ENCODE peak calls at places on chromosome 15, in eight cellular contexts. E is DND-41, X is hepatocyte, R is cardiac muscle cell, I is astrocyte, T is heart right ventricle, S is testis, H is tibial artery. Y is an unnamed sample.

GRCh38 chr15:69807752-69808151 is 290.0 kb downstream of the TLE3 start:
- DNase-seq in E (no peak), X (peak; percentile 23), R (no peak), I (peak; percentile 8), T (no peak), S (no peak), H (peak; percentile 31), Y (no peak)

GRCh38 chr15:100083572-100083971 is 258.2 kb downstream of the ADAMTS17 start:
- DNase-seq in E (no peak), X (no peak), R (no peak), I (no peak), T (peak; percentile 22), S (no peak), H (peak; percentile 52), Y (no peak)

GRCh38 chr15:58357529-58358476 is 74.0 kb upstream of the LIPC start:
- DNase-seq in E (peak; percentile 20), X (peak; percentile 26), R (no peak), I (peak; percentile 25), T (no peak), S (no peak), H (no peak), Y (no peak)

GRCh38 chr15:69346112-69346511 is 47.4 kb downstream of the PAQR5 start:
- DNase-seq in E (no peak), X (no peak), R (no peak), I (peak; percentile 13), T (no peak), S (no peak), H (no peak), Y (no peak)

GRCh38 chr15:46413799-46414198 is 779.0 kb downstream of the SQOR start:
- DNase-seq in E (no peak), X (no peak), R (no peak), I (peak; percentile 20), T (no peak), S (no peak), H (no peak), Y (no peak)

GRCh38 chr15:78629716-78630065 is 8.9 kb upstream of the CHRNA3 start:
- DNase-seq in E (no peak), X (no peak), R (no peak), I (no peak), T (no peak), S (no peak), H (no peak), Y (no peak)

GRCh38 chr15:23687143-23687470 is at the start of gene NDN:
- DNase-seq in E (no peak), X (peak; percentile 82), R (peak; percentile 71), I (peak; percentile 49), T (peak; percentile 25), S (peak; percentile 83), H (no peak), Y (no peak)

GRCh38 chr15:85810075-85810474 is 15.3 kb upstream of the KLHL25 start:
- DNase-seq in E (no peak), X (no peak), R (no peak), I (no peak), T (no peak), S (no peak), H (no peak), Y (no peak)

GRCh38 chr15:74441248-74441939 is 7.6 kb upstream of the SEMA7A start:
- DNase-seq in E (no peak), X (no peak), R (no peak), I (no peak), T (no peak), S (no peak), H (no peak), Y (no peak)

GRCh38 chr15:80474751-80475295 is 70.6 kb downstream of the ARNT2 start:
- DNase-seq in E (no peak), X (no peak), R (no peak), I (peak; percentile 96), T (no peak), S (no peak), H (no peak), Y (no peak)

GRCh38 chr15:35444557-35445204 is 101.3 kb downstream of the DPH6 start:
- DNase-seq in E (no peak), X (peak; percentile 56), R (peak; percentile 61), I (peak; percentile 30), T (no peak), S (no peak), H (no peak), Y (peak; percentile 38)

GRCh38 chr15:20345401-20345958 is 196.1 kb downstream of the GOLGA6L6 start:
- DNase-seq in E (peak; percentile 5), X (peak; percentile 11), R (no peak), I (no peak), T (no peak), S (no peak), H (no peak), Y (no peak)

GRCh38 chr15:98838387-98839259 is 169.0 kb downstream of the PGPEP1L start:
- DNase-seq in E (no peak), X (no peak), R (no peak), I (no peak), T (no peak), S (no peak), H (no peak), Y (no peak)

GRCh38 chr15:60038111-60038521 is 34.0 kb downstream of the FOXB1 start:
- DNase-seq in E (no peak), X (peak; percentile 18), R (no peak), I (no peak), T (no peak), S (no peak), H (no peak), Y (no peak)

GRCh38 chr15:49847937-49848823 is 227.3 kb downstream of the DTWD1 start:
- DNase-seq in E (no peak), X (no peak), R (no peak), I (peak; percentile 99), T (no peak), S (no peak), H (no peak), Y (no peak)

GRCh38 chr15:45450468-45450867 is 72.1 kb downstream of the SLC30A4 start:
- DNase-seq in E (no peak), X (peak; percentile 46), R (no peak), I (no peak), T (no peak), S (no peak), H (no peak), Y (no peak)

GRCh38 chr15:57444877-57445513 is 68.7 kb downstream of the CGNL1 start:
- DNase-seq in E (no peak), X (no peak), R (no peak), I (peak; percentile 47), T (no peak), S (no peak), H (peak; percentile 49), Y (no peak)

GRCh38 chr15:65354835-65355172 is 23.0 kb downstream of the IGDCC3 start:
- DNase-seq in E (no peak), X (peak; percentile 33), R (no peak), I (no peak), T (no peak), S (no peak), H (no peak), Y (no peak)

GRCh38 chr15:74854453-74854852 is 11.5 kb upstream of the ULK3 start:
- DNase-seq in E (no peak), X (no peak), R (no peak), I (no peak), T (no peak), S (no peak), H (no peak), Y (no peak)

GRCh38 chr15:91517491-91518200 is 335.9 kb upstream of the SLCO3A1 start:
- DNase-seq in E (no peak), X (no peak), R (no peak), I (peak; percentile 64), T (no peak), S (no peak), H (no peak), Y (no peak)

GRCh38 chr15:74252291-74253080 is 16.4 kb downstream of the CCDC33 start:
- DNase-seq in E (no peak), X (no peak), R (no peak), I (peak; percentile 9), T (peak; percentile 52), S (no peak), H (no peak), Y (no peak)

GRCh38 chr15:81291916-81292424 is 32.0 kb downstream of the STARD5 start:
- DNase-seq in E (no peak), X (no peak), R (no peak), I (no peak), T (no peak), S (no peak), H (no peak), Y (peak; percentile 56)

GRCh38 chr15:99954361-99955180 is 221.3 kb upstream of the LYSMD4 start:
- DNase-seq in E (no peak), X (no peak), R (no peak), I (no peak), T (no peak), S (peak; percentile 81), H (no peak), Y (no peak)

DNA sequence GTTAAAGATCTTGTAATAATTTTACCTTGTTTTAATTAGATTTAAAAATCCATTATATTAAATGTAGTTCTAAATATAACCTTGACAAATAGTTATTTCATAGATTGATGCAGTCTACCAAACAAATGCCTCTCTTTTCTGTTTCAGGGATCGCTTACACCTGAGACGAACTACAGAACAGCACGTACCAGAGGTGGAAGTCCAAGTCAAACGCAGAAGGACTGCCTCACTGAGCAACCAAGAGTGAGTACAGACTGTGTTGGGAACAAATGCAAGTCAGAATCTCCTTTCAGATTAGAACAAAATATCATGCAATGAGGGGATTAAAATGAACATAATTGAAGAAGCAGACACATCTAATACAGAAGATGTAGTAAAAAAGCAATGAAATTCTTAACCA is 7.2 kb downstream of the SNRPN start:
- DNase-seq in E (no peak), X (no peak), R (no peak), I (no peak), T (no peak), S (no peak), H (no peak), Y (no peak)
- H3K9me3 ChIP-seq in E (no peaks in the 10 kb centered on the region), X (no peaks in the 10 kb centered on the region), R (no peaks in the 10 kb centered on the region), I (no peaks in the 10 kb centered on the region), T (no peaks in the 10 kb centered on the region), S (no peaks in the 10 kb centered on the region), H (no peaks in the 10 kb centered on the region), Y (no peaks in the 10 kb centered on the region)

GRCh38 chr15:95259513-95259912 is 1028.2 kb downstream of the MCTP2 start:
- DNase-seq in E (peak; percentile 59), X (peak; percentile 82), R (peak; percentile 73), I (peak; percentile 46), T (peak; percentile 77), S (peak; percentile 80), H (peak; percentile 72), Y (peak; percentile 34)
- H3K4me3 ChIP-seq in E (no peak overlapping the region), X (no peak overlapping the region), R (no peak overlapping the region), I (no peak overlapping the region), T (no peak overlapping the region), S (no peak overlapping the region), H (no peak overlapping the region), Y (no peak overlapping the region)

DNA sequence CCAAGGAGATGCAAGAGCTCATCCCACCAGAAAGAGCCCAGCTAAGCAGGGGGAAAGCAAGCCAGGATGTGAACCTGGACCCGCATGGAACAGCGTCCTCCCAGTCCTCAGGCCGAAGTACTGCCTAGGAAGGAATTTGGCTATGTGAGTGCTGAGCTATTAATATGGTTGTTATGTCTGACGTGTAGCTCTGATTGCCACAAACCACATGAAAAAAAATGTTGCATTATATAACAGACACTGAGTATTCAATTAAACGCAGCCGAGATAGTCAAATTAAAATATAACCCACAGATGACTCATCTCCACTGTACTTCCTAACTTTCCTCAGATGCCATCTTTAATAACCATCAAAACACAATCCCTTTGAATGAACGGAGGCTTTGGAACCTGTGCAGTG is 111.1 kb downstream of the GABRB3 start:
- DNase-seq in E (no peak), X (no peak), R (no peak), I (no peak), T (no peak), S (no peak), H (no peak), Y (no peak)
- H3K9me3 ChIP-seq in E (no peaks in the 10 kb centered on the region), X (no peaks in the 10 kb centered on the region), R (no peaks in the 10 kb centered on the region), I (no peaks in the 10 kb centered on the region), T (no peaks in the 10 kb centered on the region), S (no peaks in the 10 kb centered on the region), H (no peaks in the 10 kb centered on the region), Y (no peaks in the 10 kb centered on the region)

GRCh38 chr15:25890532-25890931 is 27.4 kb upstream of the ATP10A start:
- DNase-seq in E (no peak), X (no peak), R (no peak), I (no peak), T (no peak), S (no peak), H (no peak), Y (no peak)
- H3K4me3 ChIP-seq in E (no peak overlapping the region), X (no peak overlapping the region), R (no peak overlapping the region), I (no peak overlapping the region), T (no peak overlapping the region), S (no peak overlapping the region), H (no peak overlapping the region), Y (no peak overlapping the region)